ENCODE peak calls at places on chromosomes 11 and 22, in eight cellular contexts. E, R, K, O, G, S, U and B are unnamed samples.

GRCh38 chr11:80638296-80638695 is 1197.5 kb upstream of the TENM4 start:
- DNase-seq in E (no peak), R (no peak), K (no peak), O (no peak), G (no peak), S (no peak), U (no peak), B (no peak)

GRCh38 chr11:10818594-10818993 is 9.9 kb upstream of the EIF4G2 start:
- DNase-seq in E (no peak), R (peak; percentile 83), K (no peak), O (no peak), G (no peak), S (no peak), U (no peak), B (no peak)

GRCh38 chr22:19527321-19527721 is 3.1 kb upstream of the CLDN5 start:
- DNase-seq in E (peak; percentile 54), R (no peak), K (no peak), O (no peak), G (peak; percentile 39), S (no peak), U (no peak), B (no peak)

GRCh38 chr11:69559181-69559580 is 77.7 kb downstream of the LINC01488 start:
- DNase-seq in E (no peak), R (peak; percentile 10), K (no peak), O (no peak), G (no peak), S (no peak), U (no peak), B (no peak)

GRCh38 chr11:44467931-44468330 is 97.5 kb upstream of the CD82 start:
- DNase-seq in E (no peak), R (no peak), K (no peak), O (no peak), G (no peak), S (no peak), U (no peak), B (no peak)

GRCh38 chr22:45897736-45898135 is 79.2 kb downstream of the WNT7B start:
- DNase-seq in E (no peak), R (no peak), K (no peak), O (no peak), G (no peak), S (no peak), U (no peak), B (no peak)

GRCh38 chr11:117058761-117059233 is 39.4 kb downstream of the SIK3 start:
- DNase-seq in E (no peak), R (peak; percentile 76), K (no peak), O (peak; percentile 69), G (no peak), S (no peak), U (peak; percentile 27), B (no peak)

GRCh38 chr11:66337103-66337899 is 1.1 kb upstream of the RIN1 start:
- DNase-seq in E (no peak), R (peak; percentile 55), K (no peak), O (no peak), G (no peak), S (peak; percentile 64), U (no peak), B (no peak)

GRCh38 chr11:10770626-10771254 is 19.7 kb downstream of the CTR9 start:
- DNase-seq in E (no peak), R (peak; percentile 74), K (no peak), O (peak; percentile 56), G (peak; percentile 65), S (no peak), U (peak; percentile 20), B (no peak)

DNA sequence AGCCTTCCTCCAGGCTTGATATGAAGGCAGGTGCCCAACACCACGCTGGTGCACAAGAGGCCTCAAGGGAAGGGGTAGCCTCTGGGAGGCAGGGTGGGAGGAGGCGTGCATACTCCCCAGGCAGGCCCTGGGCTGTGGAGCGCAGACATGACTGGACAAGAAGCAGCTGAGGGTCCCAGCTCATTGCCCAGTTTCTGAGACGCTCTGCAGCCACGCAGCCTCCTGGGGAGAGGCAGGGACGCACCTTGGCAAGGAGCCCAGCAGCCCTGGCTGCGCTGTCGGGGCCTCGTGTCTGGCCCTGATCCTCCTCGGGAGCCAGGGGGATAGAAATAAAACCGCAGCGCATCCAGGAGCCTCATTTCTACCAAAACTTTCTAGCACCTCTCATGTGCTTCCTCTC is 2.1 kb upstream of the NFAM1 start:
- DNase-seq in E (no peak), R (no peak), K (no peak), O (peak; percentile 36), G (no peak), S (peak; percentile 77), U (no peak), B (no peak)
- H3K27ac ChIP-seq in E (no peak overlapping the region), R (no peak overlapping the region), K (no peak overlapping the region), O (no peak overlapping the region), G (no peak overlapping the region), S (no peak overlapping the region), U (no peak overlapping the region), B (no peak overlapping the region)

GRCh38 chr22:48358886-48359612 is 1468.6 kb downstream of the BRD1 start:
- DNase-seq in E (no peak), R (no peak), K (no peak), O (no peak), G (no peak), S (peak; percentile 47), U (no peak), B (no peak)

GRCh38 chr22:48356731-48357130 is 1470.9 kb downstream of the BRD1 start:
- DNase-seq in E (no peak), R (no peak), K (no peak), O (no peak), G (no peak), S (peak; percentile 42), U (no peak), B (no peak)

GRCh38 chr22:48359613-48359965 is 1468.1 kb downstream of the BRD1 start:
- DNase-seq in E (no peak), R (no peak), K (no peak), O (no peak), G (no peak), S (no peak), U (no peak), B (no peak)

GRCh38 chr22:48357196-48357595 is 1470.5 kb downstream of the BRD1 start:
- DNase-seq in E (no peak), R (no peak), K (no peak), O (no peak), G (no peak), S (peak; percentile 37), U (no peak), B (no peak)

GRCh38 chr22:48357961-48358360 is 1469.7 kb downstream of the BRD1 start:
- DNase-seq in E (no peak), R (no peak), K (no peak), O (no peak), G (no peak), S (peak; percentile 14), U (no peak), B (no peak)
- H3K9me3 ChIP-seq in E (no peaks in the 10 kb centered on the region), R (no peaks in the 10 kb centered on the region), K (no peaks in the 10 kb centered on the region), O (no peaks in the 10 kb centered on the region), G (no peaks in the 10 kb centered on the region), S (no peaks in the 10 kb centered on the region), U (no peaks in the 10 kb centered on the region), B (no peaks in the 10 kb centered on the region)

GRCh38 chr22:40213478-40213877 is 35.8 kb downstream of the TNRC6B start:
- DNase-seq in E (no peak), R (no peak), K (no peak), O (no peak), G (no peak), S (no peak), U (no peak), B (no peak)

GRCh38 chr22:40209945-40210485 is 32.3 kb downstream of the TNRC6B start:
- DNase-seq in E (no peak), R (no peak), K (no peak), O (no peak), G (no peak), S (no peak), U (no peak), B (no peak)

GRCh38 chr22:40210814-40211213 is 33.1 kb downstream of the TNRC6B start:
- DNase-seq in E (no peak), R (no peak), K (no peak), O (no peak), G (no peak), S (no peak), U (no peak), B (no peak)

GRCh38 chr22:40212126-40212525 is 34.4 kb downstream of the TNRC6B start:
- DNase-seq in E (no peak), R (peak; percentile 7), K (no peak), O (peak; percentile 27), G (no peak), S (no peak), U (no peak), B (no peak)

GRCh38 chr22:40211481-40212052 is 33.8 kb downstream of the TNRC6B start:
- DNase-seq in E (no peak), R (no peak), K (no peak), O (no peak), G (no peak), S (no peak), U (no peak), B (no peak)
- H3K4me1 ChIP-seq in E (peaks cover 21% of the 10 kb centered on the region), R (no peaks in the 10 kb centered on the region), K (peaks cover 9% of the 10 kb centered on the region), O (peaks cover 15% of the 10 kb centered on the region), G (no peaks in the 10 kb centered on the region), S (peaks cover 74% of the 10 kb centered on the region), U (peaks cover 5% of the 10 kb centered on the region), B (peaks cover 62% of the 10 kb centered on the region)

GRCh38 chr11:114079406-114080072 is 20.0 kb downstream of the ZBTB16 start:
- DNase-seq in E (no peak), R (peak; percentile 24), K (peak; percentile 66), O (peak; percentile 76), G (no peak), S (peak; percentile 71), U (no peak), B (no peak)
- H3K27ac ChIP-seq in E (peak overlapping the region; percentile 78), R (no peak overlapping the region), K (peak overlapping the region; percentile 66), O (no peak overlapping the region), G (peak overlapping the region; percentile 66), S (peak overlapping the region; percentile 80), U (no peak overlapping the region), B (no peak overlapping the region)

GRCh38 chr22:47127441-47127871 is 365.0 kb downstream of the TBC1D22A start:
- DNase-seq in E (peak; percentile 62), R (no peak), K (no peak), O (no peak), G (no peak), S (no peak), U (no peak), B (no peak)
- H3K9me3 ChIP-seq in E (no peaks in the 10 kb centered on the region), R (no peaks in the 10 kb centered on the region), K (no peaks in the 10 kb centered on the region), O (no peaks in the 10 kb centered on the region), G (no peaks in the 10 kb centered on the region), S (no peaks in the 10 kb centered on the region), U (no peaks in the 10 kb centered on the region), B (no peaks in the 10 kb centered on the region)

DNA sequence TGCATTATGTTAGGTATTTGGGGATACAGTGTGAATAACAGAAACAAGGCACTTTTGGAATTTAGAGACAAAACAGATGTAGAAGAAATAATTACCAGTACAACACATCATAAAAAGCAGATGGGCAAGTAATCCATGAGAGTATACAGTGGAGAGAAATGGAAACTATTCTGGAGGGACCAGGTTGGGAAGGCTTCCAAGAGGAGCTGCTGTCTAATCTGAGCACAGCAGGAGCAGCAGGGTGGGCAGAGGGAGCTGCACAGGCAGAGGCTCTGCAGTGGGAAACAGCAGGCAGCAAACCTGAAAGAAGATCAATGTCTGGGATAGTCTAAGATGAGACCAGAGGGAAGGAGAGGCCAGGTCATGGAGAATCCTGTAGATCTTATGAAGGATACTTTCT is 268.7 kb upstream of the CCDC90B start:
- DNase-seq in E (no peak), R (no peak), K (no peak), O (no peak), G (no peak), S (no peak), U (no peak), B (no peak)
- H3K4me1 ChIP-seq in E (no peaks in the 10 kb centered on the region), R (no peaks in the 10 kb centered on the region), K (no peaks in the 10 kb centered on the region), O (no peaks in the 10 kb centered on the region), G (no peaks in the 10 kb centered on the region), S (no peaks in the 10 kb centered on the region), U (no peaks in the 10 kb centered on the region), B (no peaks in the 10 kb centered on the region)